ENCODE peak calls at places on chromosome X, in nine cellular contexts. N, E, R, B, D, Q, L, V and J are unnamed samples.

GRCh38 chrX:49627030-49627777 is 28.4 kb downstream of the GAGE1 start:
- DNase-seq in E (no peak), R (peak), Q (no peak), V (no peak), D (peak), B (no peak), L (no peak), N (peak), J (peak)

GRCh38 chrX:1546601-1547275 is 9.8 kb upstream of the P2RY8 start:
- DNase-seq in Q (no peak), B (no peak), E (no peak), L (no peak), N (no peak), D (no peak), V (no peak), R (no peak), J (no peak)

GRCh38 chrX:48897157-48897620 is 379 bp downstream of the TIMM17B start:
- DNase-seq in B (no peak), L (peak), R (peak), N (peak), D (peak), Q (peak), E (peak), V (peak), J (peak)

GRCh38 chrX:12702509-12703091 is 88.6 kb upstream of the PRPS2 start:
- DNase-seq in Q (no peak), L (peak), B (no peak), R (no peak), V (peak), D (no peak), N (peak), E (peak), J (peak)

GRCh38 chrX:115098897-115099296 is 81.5 kb upstream of the IL13RA2 start:
- DNase-seq in N (no peak), D (no peak), R (no peak), E (no peak), B (no peak), Q (no peak), L (no peak), V (no peak), J (no peak)

GRCh38 chrX:118261136-118261535 is 84.8 kb upstream of the WDR44 start:
- DNase-seq in L (no peak), R (no peak), Q (no peak), V (peak), N (no peak), E (no peak), D (no peak), B (no peak), J (no peak)

GRCh38 chrX:48826135-48826875 is at the start of gene ERAS:
- DNase-seq in V (no peak), R (peak), Q (no peak), L (no peak), D (no peak), B (no peak), N (no peak), E (no peak), J (no peak)

GRCh38 chrX:14095702-14096101 is 66.0 kb upstream of the GEMIN8 start:
- DNase-seq in D (peak), L (peak), V (no peak), E (peak), Q (peak), R (peak), N (peak), B (peak), J (peak)

GRCh38 chrX:115709039-115709438 is 148.1 kb downstream of the PLS3 start:
- DNase-seq in N (no peak), L (no peak), D (no peak), V (no peak), E (no peak), B (no peak), Q (no peak), R (no peak), J (no peak)

GRCh38 chrX:14362731-14363130 is 166.6 kb upstream of the GLRA2 start:
- DNase-seq in E (no peak), D (no peak), V (no peak), R (no peak), L (no peak), N (peak), Q (peak), B (no peak), J (no peak)

GRCh38 chrX:41317487-41318208 is 16.3 kb upstream of the DDX3X start:
- DNase-seq in D (no peak), Q (no peak), N (no peak), V (no peak), E (no peak), L (no peak), B (no peak), R (no peak), J (no peak)

GRCh38 chrX:153968754-153969124 is 2.9 kb downstream of the HCFC1 start:
- DNase-seq in Q (peak), D (no peak), E (no peak), L (no peak), N (no peak), B (no peak), R (peak), V (peak), J (no peak)

GRCh38 chrX:80765226-80765625 is 44.5 kb downstream of the BRWD3 start:
- DNase-seq in N (peak), R (no peak), B (no peak), L (no peak), D (no peak), Q (peak), V (no peak), E (no peak), J (no peak)

GRCh38 chrX:82092307-82092706 is 890.4 kb downstream of the SH3BGRL start:
- DNase-seq in Q (no peak), N (no peak), B (no peak), E (no peak), R (no peak), L (no peak), D (no peak), V (no peak), J (no peak)

GRCh38 chrX:8815460-8816065 is 14.4 kb upstream of the FAM9A start:
- DNase-seq in L (no peak), B (peak), V (peak), E (no peak), D (no peak), N (peak), Q (peak), R (no peak), J (peak)

GRCh38 chrX:47530054-47530453 is 31.0 kb upstream of the ARAF start:
- DNase-seq in Q (no peak), D (no peak), B (no peak), R (no peak), L (no peak), E (no peak), V (no peak), N (no peak), J (no peak)

GRCh38 chrX:115503099-115503498 is 57.9 kb upstream of the PLS3 start:
- DNase-seq in B (no peak), V (no peak), R (no peak), L (no peak), E (no peak), Q (no peak), D (no peak), N (peak), J (no peak)

GRCh38 chrX:143669395-143669794 is 33.5 kb upstream of the SLITRK4 start:
- DNase-seq in V (peak), N (no peak), B (no peak), Q (peak), D (no peak), R (no peak), E (no peak), L (no peak), J (no peak)

GRCh38 chrX:71489540-71489939 is 43.4 kb upstream of the OGT start:
- DNase-seq in R (no peak), V (no peak), L (no peak), N (no peak), B (no peak), Q (no peak), E (no peak), D (no peak), J (no peak)

GRCh38 chrX:21958888-21959287 is 18.4 kb downstream of the SMS start:
- DNase-seq in E (no peak), V (no peak), R (no peak), B (no peak), N (no peak), Q (no peak), D (no peak), L (no peak), J (no peak)

GRCh38 chrX:95056901-95057300 is 1382.9 kb downstream of the FAM133A start:
- DNase-seq in D (no peak), B (no peak), L (no peak), R (no peak), E (no peak), V (no peak), N (peak), Q (peak), J (no peak)

GRCh38 chrX:40095588-40096394 is 2.0 kb downstream of the BCOR start:
- DNase-seq in Q (no peak), B (no peak), N (peak), R (peak), V (no peak), E (no peak), L (no peak), D (no peak), J (no peak)

GRCh38 chrX:69309074-69309792 is 144.0 kb upstream of the PJA1 start:
- DNase-seq in R (no peak), D (no peak), B (no peak), Q (no peak), N (no peak), V (peak), L (no peak), E (no peak), J (no peak)

GRCh38 chrX:107775734-107776511 is at the start of gene TSC22D3:
- DNase-seq in B (peak), Q (peak), L (peak), R (peak), V (peak), N (peak), E (peak), D (peak), J (peak)

GRCh38 chrX:7330971-7331746 is 183.2 kb upstream of the PUDP start:
- DNase-seq in R (no peak), B (no peak), D (no peak), L (no peak), N (peak), V (no peak), Q (peak), E (no peak), J (peak)

GRCh38 chrX:68934421-68934820 is 105.6 kb downstream of the EFNB1 start:
- DNase-seq in R (no peak), B (no peak), E (no peak), L (no peak), V (no peak), Q (no peak), N (no peak), D (no peak), J (peak)

GRCh38 chrX:15358533-15358932 is 23.2 kb upstream of the PIGA start:
- DNase-seq in N (no peak), Q (no peak), V (no peak), R (no peak), L (no peak), B (no peak), D (no peak), E (no peak), J (no peak)

GRCh38 chrX:37785569-37785968 is 5.7 kb downstream of the CYBB start:
- DNase-seq in R (no peak), V (no peak), L (no peak), D (no peak), Q (peak), B (no peak), N (peak), E (no peak), J (no peak)

GRCh38 chrX:150731795-150732194 is 38.6 kb downstream of the MTMR1 start:
- DNase-seq in Q (peak), V (no peak), D (peak), L (no peak), B (no peak), R (no peak), E (no peak), N (peak), J (no peak)